ENCODE peak calls at places on chromosomes 12 and 14, in four cellular contexts. O is A549, K is K562, L is GM12878. T is an unnamed sample.
A peak's percentile ranks its signal among the peaks of the same experiment; 100 is the strongest.

GRCh38 chr14:35355981-35356839 is 48.3 kb downstream of the NFKBIA start:
- DNase-seq in L (no peak), K (peak; percentile 35), O (no peak), T (peak; percentile 58)

GRCh38 chr12:98968896-98969295 is 323.8 kb downstream of the APAF1 start:
- DNase-seq in K (no peak), L (no peak), O (no peak), T (no peak)

GRCh38 chr12:109625131-109625559 is 51.6 kb downstream of the MVK start:
- DNase-seq in K (peak; percentile 24), O (peak; percentile 71), L (no peak), T (peak; percentile 20)

GRCh38 chr12:13870255-13870654 is 111.1 kb downstream of the GRIN2B start:
- DNase-seq in O (no peak), K (no peak), L (no peak), T (no peak)

GRCh38 chr14:96249016-96249415 is 7.0 kb upstream of the BDKRB1 start:
- DNase-seq in O (no peak), L (no peak), K (no peak), T (peak; percentile 93)

GRCh38 chr12:46915082-46915481 is 89.3 kb upstream of the SLC38A4 start:
- DNase-seq in L (no peak), K (no peak), O (no peak), T (peak; percentile 90)

GRCh38 chr14:102848830-102849521 is 71.7 kb downstream of the TRAF3 start:
- DNase-seq in O (no peak), L (no peak), K (no peak), T (no peak)

GRCh38 chr14:101876539-101876938 is 87.8 kb upstream of the DYNC1H1 start:
- DNase-seq in L (peak; percentile 75), K (no peak), O (no peak), T (peak; percentile 18)

GRCh38 chr12:95516757-95517156 is 34.5 kb downstream of the USP44 start:
- DNase-seq in L (no peak), K (peak; percentile 17), O (no peak), T (peak; percentile 55)

GRCh38 chr12:30754750-30755394 is at the start of gene CAPRIN2:
- DNase-seq in K (peak; percentile 89), O (peak; percentile 87), L (peak; percentile 52), T (peak; percentile 93)
- TF ChIP-seq POLR2A in K (peak; percentile 63), O (peak; percentile 74), L (peak; percentile 90), T (peak; percentile 67)

GRCh38 chr12:2169964-2170363 is 117.2 kb downstream of the CACNA1C start:
- DNase-seq in L (no peak), O (no peak), K (no peak), T (no peak)

GRCh38 chr12:2172486-2173214 is 119.9 kb downstream of the CACNA1C start:
- DNase-seq in K (no peak), L (no peak), O (no peak), T (no peak)

GRCh38 chr12:2169489-2169888 is 116.7 kb downstream of the CACNA1C start:
- DNase-seq in O (no peak), L (no peak), K (no peak), T (no peak)

GRCh38 chr12:2170376-2170775 is 117.6 kb downstream of the CACNA1C start:
- DNase-seq in L (no peak), O (no peak), K (no peak), T (no peak)

DNA sequence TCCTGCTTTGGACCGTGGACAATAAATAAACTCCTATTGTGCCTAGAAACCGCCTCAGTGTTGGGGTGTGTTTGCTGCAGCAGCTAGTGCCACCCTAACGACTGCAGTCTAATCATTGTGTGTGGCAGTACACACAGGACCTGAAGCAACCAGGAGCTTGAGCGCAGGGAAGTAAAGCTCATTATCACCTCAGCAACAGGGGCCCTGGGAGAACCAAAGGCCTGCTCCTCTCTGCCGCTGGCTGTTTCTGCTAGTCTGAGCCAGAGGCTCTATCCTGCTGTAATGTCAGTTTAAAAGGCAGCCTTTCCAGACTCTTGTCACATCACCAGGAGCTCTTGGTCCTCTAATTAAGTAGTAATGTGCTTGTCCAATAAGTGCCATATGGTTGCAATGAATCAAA is 119.3 kb downstream of the CACNA1C start:
- DNase-seq in O (no peak), K (no peak), L (no peak), T (no peak)
- TF ChIP-seq RCOR1 in O (no peak), K (no peak), L (no peak), T (no peak)

GRCh38 chr14:39268393-39268792 is 34.7 kb downstream of the MIA2 start:
- DNase-seq in O (no peak), K (no peak), L (no peak), T (peak; percentile 18)

GRCh38 chr14:39265741-39266588 is 32.2 kb downstream of the MIA2 start:
- DNase-seq in L (no peak), O (no peak), K (no peak), T (peak; percentile 26)

GRCh38 chr14:39267592-39268112 is 33.9 kb downstream of the MIA2 start:
- DNase-seq in L (no peak), K (no peak), O (no peak), T (no peak)

GRCh38 chr14:39266589-39266870 is 32.8 kb downstream of the MIA2 start:
- DNase-seq in K (peak; percentile 49), O (no peak), L (no peak), T (peak; percentile 34)

DNA sequence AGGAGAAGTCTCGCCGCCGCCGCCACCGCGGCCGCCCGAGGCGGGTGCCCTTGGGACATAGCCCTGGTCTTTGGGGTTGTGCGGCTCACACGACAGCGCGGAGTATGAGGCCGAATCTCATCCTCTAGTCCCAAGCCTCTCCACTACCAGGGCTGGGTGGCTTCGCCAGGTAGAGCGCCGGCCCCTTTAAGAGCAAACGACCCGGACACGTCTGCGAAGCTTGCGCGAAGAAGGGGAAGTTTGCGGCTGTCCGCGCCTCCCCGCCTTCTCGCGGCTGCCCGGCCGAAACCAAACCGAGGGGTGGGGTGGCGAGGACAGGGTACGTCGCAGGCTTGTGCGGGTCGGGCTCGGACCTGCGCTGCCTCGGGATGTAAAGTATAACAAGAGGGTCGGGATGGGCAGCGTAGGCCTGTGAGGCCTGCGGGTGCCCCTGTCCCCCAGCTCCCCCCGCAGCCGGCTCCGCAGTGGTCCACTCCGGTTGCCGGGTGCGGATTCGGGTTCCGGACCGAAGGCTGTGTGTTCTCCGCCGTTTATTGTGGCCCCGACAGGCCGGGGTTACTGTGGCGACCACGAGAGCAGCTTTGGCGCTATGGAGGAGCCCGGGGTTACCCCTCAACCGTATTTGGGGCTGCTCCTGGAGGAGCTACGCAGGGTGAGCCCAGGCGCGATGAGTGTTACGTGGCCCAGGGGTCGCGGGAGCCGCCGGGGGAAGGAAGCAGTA is 33.3 kb downstream of the MIA2 start:
- DNase-seq in K (peak; percentile 52), L (no peak), O (peak; percentile 58), T (peak; percentile 81)
- TF ChIP-seq POLR2A in K (peak; percentile 71), L (peak; percentile 82), O (peak; percentile 44), T (peak; percentile 68)

GRCh38 chr12:2794261-2794735 is 472 bp upstream of the FKBP4 start:
- DNase-seq in K (no peak), O (no peak), L (no peak), T (no peak)
- TF ChIP-seq RCOR1 in K (no peak), O (no peak), L (no peak), T (no peak)

GRCh38 chr14:94376976-94377865 is 11.2 kb downstream of the SERPINA1 start:
- DNase-seq in K (no peak), L (no peak), O (no peak), T (no peak)
- TF ChIP-seq POLR2A in K (no peak), L (no peak), O (no peak), T (no peak)

GRCh38 chr12:112901271-112901670 is 5.5 kb upstream of the OAS1 start:
- DNase-seq in K (no peak), L (no peak), O (no peak), T (no peak)

GRCh38 chr12:112905451-112906089 is 1.2 kb upstream of the OAS1 start:
- DNase-seq in L (no peak), O (no peak), K (no peak), T (no peak)

GRCh38 chr12:112904571-112904970 is 2.2 kb upstream of the OAS1 start:
- DNase-seq in O (no peak), K (no peak), L (no peak), T (no peak)

GRCh38 chr12:112898380-112898779 is 8.4 kb upstream of the OAS1 start:
- DNase-seq in L (no peak), O (no peak), K (no peak), T (no peak)

DNA sequence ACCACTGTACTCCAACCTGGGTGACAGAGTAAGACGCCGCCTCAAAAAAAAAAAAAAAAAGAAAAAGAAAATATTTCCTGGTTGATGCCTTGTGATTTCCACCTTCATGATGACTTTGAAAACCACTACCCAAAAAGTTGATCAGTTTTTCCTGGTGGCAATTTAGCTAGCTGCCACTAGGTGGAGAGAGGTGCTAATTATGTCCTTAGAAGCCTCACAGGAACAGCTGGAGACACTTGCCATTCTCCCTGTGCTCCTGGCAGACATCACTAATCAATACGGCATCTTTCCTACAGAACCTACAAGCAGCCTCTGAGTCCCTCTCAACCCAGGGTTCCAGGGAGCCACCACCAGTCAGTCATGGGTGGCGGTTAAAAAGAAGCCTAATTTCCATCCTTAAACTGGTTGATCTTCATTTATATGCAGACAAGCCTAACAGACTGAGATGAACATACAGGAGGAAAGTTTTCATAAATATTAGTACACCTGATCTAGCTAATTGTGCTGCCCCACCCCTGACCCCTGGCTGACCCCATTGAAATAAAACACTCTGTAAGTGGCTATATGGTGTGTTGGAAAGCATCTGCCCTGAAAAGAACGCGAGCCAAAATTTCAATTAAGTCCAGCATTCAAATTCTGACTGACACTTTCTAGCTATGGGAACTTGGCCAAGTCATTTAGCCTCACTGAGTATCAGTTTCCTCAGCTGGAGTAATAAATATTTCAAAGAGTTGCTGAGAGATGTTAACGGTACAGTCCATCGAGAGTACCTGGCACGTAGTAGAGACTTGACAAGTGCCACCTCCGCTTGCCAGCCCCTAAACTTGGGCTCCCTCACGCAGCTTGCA is 6.2 kb upstream of the OAS1 start:
- DNase-seq in L (no peak), K (peak; percentile 63), O (peak; percentile 61), T (peak; percentile 27)
- TF ChIP-seq RCOR1 in L (no peak), K (no peak), O (no peak), T (no peak)

DNA sequence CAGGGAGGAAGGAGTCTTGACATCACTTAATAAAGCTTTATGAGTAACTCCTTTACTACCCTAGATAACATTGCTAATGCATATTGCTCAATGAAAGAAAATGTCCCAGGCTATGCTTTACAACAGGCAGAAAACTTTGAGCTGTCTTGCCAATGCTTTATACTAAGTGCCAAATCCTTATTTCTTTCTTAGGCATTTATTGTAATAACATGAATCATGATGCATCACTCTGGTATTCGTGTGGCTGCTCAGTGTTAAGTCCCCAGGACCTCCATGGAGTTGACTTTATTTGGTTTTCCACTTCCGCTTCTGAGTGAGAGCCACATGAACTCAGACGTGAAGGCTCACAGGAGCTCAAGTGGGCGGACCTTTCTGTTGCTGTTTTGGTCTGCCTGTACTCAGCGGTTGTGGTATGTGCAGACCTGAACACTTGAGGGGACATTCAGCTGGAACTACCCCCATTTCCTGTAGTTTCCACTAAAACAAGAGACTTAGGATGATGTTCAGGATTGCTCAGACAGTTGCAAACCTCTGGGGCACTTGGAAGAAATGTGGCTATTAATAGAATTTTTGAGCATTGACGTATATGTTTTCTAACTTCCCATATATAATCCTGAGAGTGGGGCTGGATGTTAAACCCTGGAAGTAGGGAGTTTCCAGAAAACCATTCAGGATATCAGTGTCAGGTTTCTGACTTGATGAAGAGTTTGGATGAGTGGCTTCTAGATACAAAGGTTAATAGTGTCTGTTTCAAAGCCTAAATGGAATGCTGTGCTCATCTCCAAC is 258.6 kb downstream of the MSRB3 start:
- DNase-seq in K (no peak), O (peak; percentile 57), L (no peak), T (peak; percentile 100)
- TF ChIP-seq POLR2A in K (no peak), O (no peak), L (no peak), T (no peak)

GRCh38 chr12:17759982-17760381 is 330.0 kb downstream of the RERGL start:
- DNase-seq in O (no peak), K (no peak), L (no peak), T (no peak)
- TF ChIP-seq RCOR1 in O (no peak), K (no peak), L (no peak), T (no peak)

T was measured in IMR-90.